ENCODE peak calls at places on chromosomes 2 and 18, in five cellular contexts. One of them, this sample, is unnamed.
A peak's percentile ranks its signal among the peaks of the same experiment; 100 is the strongest.

GRCh38 chr2:12718662-12719399 is 2.1 kb downstream of the TRIB2 start:
- DNase-seq in stimulated activated CD4-positive, alpha-beta T cell treated with anti-CD3 and anti-CD28 coated beads, Interleukin-2, amount 100 ng/mL, for 48 hours: no peak
- DNase-seq in upper lobe of right lung: no peak
- DNase-seq in transverse colon: no peak
- DNase-seq in progenitor cell of endocrine pancreas: no peak
- DNase-seq in this sample: no peak

GRCh38 chr2:177265386-177265690 is 811 bp upstream of the NFE2L2 start:
- DNase-seq in stimulated activated CD4-positive, alpha-beta T cell treated with anti-CD3 and anti-CD28 coated beads, Interleukin-2, amount 100 ng/mL, for 48 hours: peak; percentile 25
- DNase-seq in upper lobe of right lung: no peak
- DNase-seq in transverse colon: peak; percentile 65
- DNase-seq in progenitor cell of endocrine pancreas: no peak
- DNase-seq in this sample: no peak

GRCh38 chr2:46704593-46704992 is 211.0 kb downstream of the MCFD2 start:
- DNase-seq in stimulated activated CD4-positive, alpha-beta T cell treated with anti-CD3 and anti-CD28 coated beads, Interleukin-2, amount 100 ng/mL, for 48 hours: no peak
- DNase-seq in upper lobe of right lung: no peak
- DNase-seq in transverse colon: no peak
- DNase-seq in progenitor cell of endocrine pancreas: no peak
- DNase-seq in this sample: no peak

GRCh38 chr2:147051814-147052213 is 793.0 kb upstream of the ACVR2A start:
- DNase-seq in stimulated activated CD4-positive, alpha-beta T cell treated with anti-CD3 and anti-CD28 coated beads, Interleukin-2, amount 100 ng/mL, for 48 hours: no peak
- DNase-seq in upper lobe of right lung: no peak
- DNase-seq in transverse colon: no peak
- DNase-seq in progenitor cell of endocrine pancreas: no peak
- DNase-seq in this sample: no peak

GRCh38 chr2:96092580-96092877 is 23.8 kb downstream of the ADRA2B start:
- DNase-seq in stimulated activated CD4-positive, alpha-beta T cell treated with anti-CD3 and anti-CD28 coated beads, Interleukin-2, amount 100 ng/mL, for 48 hours: no peak
- DNase-seq in upper lobe of right lung: no peak
- DNase-seq in transverse colon: peak; percentile 2
- DNase-seq in progenitor cell of endocrine pancreas: peak; percentile 5
- DNase-seq in this sample: no peak

GRCh38 chr18:46469186-46469915 is 187.7 kb downstream of the LOXHD1 start:
- DNase-seq in stimulated activated CD4-positive, alpha-beta T cell treated with anti-CD3 and anti-CD28 coated beads, Interleukin-2, amount 100 ng/mL, for 48 hours: no peak
- DNase-seq in upper lobe of right lung: no peak
- DNase-seq in transverse colon: no peak
- DNase-seq in progenitor cell of endocrine pancreas: no peak
- DNase-seq in this sample: no peak

GRCh38 chr2:71742953-71743601 is 289.7 kb downstream of the DYSF start:
- DNase-seq in stimulated activated CD4-positive, alpha-beta T cell treated with anti-CD3 and anti-CD28 coated beads, Interleukin-2, amount 100 ng/mL, for 48 hours: no peak
- DNase-seq in upper lobe of right lung: no peak
- DNase-seq in transverse colon: peak; percentile 59
- DNase-seq in progenitor cell of endocrine pancreas: no peak
- DNase-seq in this sample: no peak

GRCh38 chr18:63619661-63620060 is 24.4 kb downstream of the SERPINB4 start:
- DNase-seq in stimulated activated CD4-positive, alpha-beta T cell treated with anti-CD3 and anti-CD28 coated beads, Interleukin-2, amount 100 ng/mL, for 48 hours: no peak
- DNase-seq in upper lobe of right lung: no peak
- DNase-seq in transverse colon: no peak
- DNase-seq in progenitor cell of endocrine pancreas: no peak
- DNase-seq in this sample: no peak

GRCh38 chr2:20050712-20051517 is 513 bp downstream of the LAPTM4A start:
- DNase-seq in stimulated activated CD4-positive, alpha-beta T cell treated with anti-CD3 and anti-CD28 coated beads, Interleukin-2, amount 100 ng/mL, for 48 hours: no peak
- DNase-seq in upper lobe of right lung: no peak
- DNase-seq in transverse colon: peak; percentile 63
- DNase-seq in progenitor cell of endocrine pancreas: peak; percentile 24
- DNase-seq in this sample: peak; percentile 15

GRCh38 chr18:22432672-22433137 is 15.0 kb upstream of the CTAGE1 start:
- DNase-seq in stimulated activated CD4-positive, alpha-beta T cell treated with anti-CD3 and anti-CD28 coated beads, Interleukin-2, amount 100 ng/mL, for 48 hours: no peak
- DNase-seq in upper lobe of right lung: no peak
- DNase-seq in transverse colon: peak; percentile 58
- DNase-seq in progenitor cell of endocrine pancreas: no peak
- DNase-seq in this sample: no peak

GRCh38 chr18:76708036-76708726 is 114.2 kb upstream of the ZNF236 start:
- DNase-seq in stimulated activated CD4-positive, alpha-beta T cell treated with anti-CD3 and anti-CD28 coated beads, Interleukin-2, amount 100 ng/mL, for 48 hours: no peak
- DNase-seq in upper lobe of right lung: no peak
- DNase-seq in transverse colon: no peak
- DNase-seq in progenitor cell of endocrine pancreas: no peak
- DNase-seq in this sample: no peak

GRCh38 chr2:234348081-234348480 is 148.8 kb downstream of the ARL4C start:
- DNase-seq in stimulated activated CD4-positive, alpha-beta T cell treated with anti-CD3 and anti-CD28 coated beads, Interleukin-2, amount 100 ng/mL, for 48 hours: no peak
- DNase-seq in upper lobe of right lung: no peak
- DNase-seq in transverse colon: no peak
- DNase-seq in progenitor cell of endocrine pancreas: no peak
- DNase-seq in this sample: no peak

GRCh38 chr18:31828613-31829012 is 67.9 kb upstream of the SLC25A52 start:
- DNase-seq in stimulated activated CD4-positive, alpha-beta T cell treated with anti-CD3 and anti-CD28 coated beads, Interleukin-2, amount 100 ng/mL, for 48 hours: no peak
- DNase-seq in upper lobe of right lung: no peak
- DNase-seq in transverse colon: no peak
- DNase-seq in progenitor cell of endocrine pancreas: no peak
- DNase-seq in this sample: no peak

GRCh38 chr18:9722691-9723090 is 14.6 kb downstream of the RAB31 start:
- DNase-seq in stimulated activated CD4-positive, alpha-beta T cell treated with anti-CD3 and anti-CD28 coated beads, Interleukin-2, amount 100 ng/mL, for 48 hours: no peak
- DNase-seq in upper lobe of right lung: no peak
- DNase-seq in transverse colon: peak; percentile 59
- DNase-seq in progenitor cell of endocrine pancreas: no peak
- DNase-seq in this sample: no peak

GRCh38 chr2:86221066-86221684 is 21.9 kb downstream of the MRPL35 start:
- DNase-seq in stimulated activated CD4-positive, alpha-beta T cell treated with anti-CD3 and anti-CD28 coated beads, Interleukin-2, amount 100 ng/mL, for 48 hours: peak; percentile 72
- DNase-seq in upper lobe of right lung: no peak
- DNase-seq in transverse colon: peak; percentile 52
- DNase-seq in progenitor cell of endocrine pancreas: peak; percentile 28
- DNase-seq in this sample: no peak

GRCh38 chr2:114550895-114551793 is 108.7 kb downstream of the DPP10 start:
- DNase-seq in stimulated activated CD4-positive, alpha-beta T cell treated with anti-CD3 and anti-CD28 coated beads, Interleukin-2, amount 100 ng/mL, for 48 hours: peak; percentile 8
- DNase-seq in upper lobe of right lung: no peak
- DNase-seq in transverse colon: peak; percentile 76
- DNase-seq in progenitor cell of endocrine pancreas: peak; percentile 15
- DNase-seq in this sample: peak; percentile 13

GRCh38 chr2:96687711-96688640 is 45.4 kb downstream of the FER1L5 start:
- DNase-seq in stimulated activated CD4-positive, alpha-beta T cell treated with anti-CD3 and anti-CD28 coated beads, Interleukin-2, amount 100 ng/mL, for 48 hours: no peak
- DNase-seq in upper lobe of right lung: no peak
- DNase-seq in transverse colon: no peak
- DNase-seq in progenitor cell of endocrine pancreas: no peak
- DNase-seq in this sample: no peak

GRCh38 chr2:176136375-176137248 is 7.1 kb downstream of the HOXD8 start:
- DNase-seq in stimulated activated CD4-positive, alpha-beta T cell treated with anti-CD3 and anti-CD28 coated beads, Interleukin-2, amount 100 ng/mL, for 48 hours: no peak
- DNase-seq in upper lobe of right lung: peak; percentile 62
- DNase-seq in transverse colon: peak; percentile 56
- DNase-seq in progenitor cell of endocrine pancreas: no peak
- DNase-seq in this sample: no peak

GRCh38 chr2:74427551-74427950 is 6.0 kb downstream of the WDR54 start:
- DNase-seq in stimulated activated CD4-positive, alpha-beta T cell treated with anti-CD3 and anti-CD28 coated beads, Interleukin-2, amount 100 ng/mL, for 48 hours: no peak
- DNase-seq in upper lobe of right lung: peak; percentile 19
- DNase-seq in transverse colon: no peak
- DNase-seq in progenitor cell of endocrine pancreas: no peak
- DNase-seq in this sample: no peak

GRCh38 chr2:181678033-181678586 is 2.2 kb downstream of the NEUROD1 start:
- DNase-seq in stimulated activated CD4-positive, alpha-beta T cell treated with anti-CD3 and anti-CD28 coated beads, Interleukin-2, amount 100 ng/mL, for 48 hours: peak; percentile 51
- DNase-seq in upper lobe of right lung: peak; percentile 80
- DNase-seq in transverse colon: peak; percentile 24
- DNase-seq in progenitor cell of endocrine pancreas: peak; percentile 88
- DNase-seq in this sample: no peak

GRCh38 chr2:217501887-217502286 is 500.9 kb downstream of the TNS1 start:
- DNase-seq in stimulated activated CD4-positive, alpha-beta T cell treated with anti-CD3 and anti-CD28 coated beads, Interleukin-2, amount 100 ng/mL, for 48 hours: no peak
- DNase-seq in upper lobe of right lung: no peak
- DNase-seq in transverse colon: no peak
- DNase-seq in progenitor cell of endocrine pancreas: no peak
- DNase-seq in this sample: no peak

GRCh38 chr2:27211241-27211942 is 449 bp upstream of the ATRAID start:
- DNase-seq in stimulated activated CD4-positive, alpha-beta T cell treated with anti-CD3 and anti-CD28 coated beads, Interleukin-2, amount 100 ng/mL, for 48 hours: no peak
- DNase-seq in upper lobe of right lung: no peak
- DNase-seq in transverse colon: no peak
- DNase-seq in progenitor cell of endocrine pancreas: no peak
- DNase-seq in this sample: no peak

GRCh38 chr2:159168707-159169106 is 117.8 kb downstream of the WDSUB1 start:
- DNase-seq in stimulated activated CD4-positive, alpha-beta T cell treated with anti-CD3 and anti-CD28 coated beads, Interleukin-2, amount 100 ng/mL, for 48 hours: no peak
- DNase-seq in upper lobe of right lung: no peak
- DNase-seq in transverse colon: no peak
- DNase-seq in progenitor cell of endocrine pancreas: no peak
- DNase-seq in this sample: no peak

GRCh38 chr2:39091535-39091934 is 29.3 kb downstream of the SOS1 start:
- DNase-seq in stimulated activated CD4-positive, alpha-beta T cell treated with anti-CD3 and anti-CD28 coated beads, Interleukin-2, amount 100 ng/mL, for 48 hours: no peak
- DNase-seq in upper lobe of right lung: no peak
- DNase-seq in transverse colon: no peak
- DNase-seq in progenitor cell of endocrine pancreas: no peak
- DNase-seq in this sample: no peak

GRCh38 chr2:84293791-84294380 is 165.2 kb downstream of the SUCLG1 start:
- DNase-seq in stimulated activated CD4-positive, alpha-beta T cell treated with anti-CD3 and anti-CD28 coated beads, Interleukin-2, amount 100 ng/mL, for 48 hours: no peak
- DNase-seq in upper lobe of right lung: no peak
- DNase-seq in transverse colon: no peak
- DNase-seq in progenitor cell of endocrine pancreas: no peak
- DNase-seq in this sample: no peak

This sample was measured in GM19239.